ENCODE peak calls at places on chromosome 17, in nine cellular contexts. S, A, B, R, D, P, T, I and Z are unnamed samples.

GRCh38 chr17:40633871-40634270 is 13.7 kb downstream of the SMARCE1 start:
- DNase-seq in R (no peak), A (no peak), S (no peak), T (no peak), B (no peak), D (no peak), I (no peak), P (no peak), Z (no peak)

GRCh38 chr17:83064732-83065659 is 14.4 kb upstream of the METRNL start:
- DNase-seq in S (no peak), B (no peak), I (peak), D (no peak), A (no peak), R (peak), P (peak), T (no peak), Z (no peak)

GRCh38 chr17:29582254-29582765 is 7.1 kb downstream of the GIT1 start:
- DNase-seq in I (no peak), R (no peak), B (no peak), A (no peak), D (no peak), S (no peak), P (no peak), T (no peak), Z (no peak)

GRCh38 chr17:44197980-44198720 is 1.5 kb downstream of the ATXN7L3 start:
- DNase-seq in A (peak), T (no peak), I (peak), R (no peak), D (no peak), P (peak), B (peak), S (no peak), Z (peak)

GRCh38 chr17:2468270-2468669 is 43.4 kb downstream of the METTL16 start:
- DNase-seq in R (no peak), T (no peak), D (no peak), B (no peak), P (no peak), A (no peak), S (no peak), I (no peak), Z (peak)

GRCh38 chr17:32503251-32504165 is 16.7 kb downstream of the CDK5R1 start:
- DNase-seq in P (no peak), R (no peak), S (no peak), I (no peak), B (peak), A (peak), D (no peak), T (no peak), Z (peak)

GRCh38 chr17:75774988-75775668 is 9.5 kb upstream of the UNK start:
- DNase-seq in A (no peak), B (no peak), I (no peak), D (no peak), P (peak), S (no peak), R (no peak), T (peak), Z (no peak)

GRCh38 chr17:44636562-44636961 is 19.7 kb upstream of the MEIOC start:
- DNase-seq in B (peak), P (peak), R (no peak), T (peak), D (no peak), A (peak), S (peak), I (no peak), Z (peak)

GRCh38 chr17:79707931-79708891 is 22.5 kb upstream of the ENPP7 start:
- DNase-seq in R (no peak), I (peak), D (peak), S (peak), T (peak), A (peak), B (peak), P (peak), Z (peak)

GRCh38 chr17:68909066-68909465 is 46.1 kb downstream of the ABCA8 start:
- DNase-seq in I (no peak), T (no peak), B (peak), P (peak), D (no peak), A (no peak), R (no peak), S (no peak), Z (peak)

GRCh38 chr17:17042851-17043667 is 802 bp downstream of the MPRIP start:
- DNase-seq in D (peak), T (no peak), R (no peak), I (peak), B (peak), P (peak), S (no peak), A (peak), Z (peak)

GRCh38 chr17:43818966-43819365 is 14.0 kb downstream of the MPP3 start:
- DNase-seq in D (no peak), P (no peak), A (no peak), R (no peak), T (no peak), S (no peak), I (no peak), B (no peak), Z (no peak)

GRCh38 chr17:35191001-35191695 is 3.0 kb downstream of the SLC35G3 start:
- DNase-seq in R (no peak), S (no peak), B (no peak), P (no peak), D (no peak), T (no peak), A (no peak), I (no peak), Z (no peak)

GRCh38 chr17:34368455-34369195 is 5.6 kb upstream of the CCL1 start:
- DNase-seq in P (no peak), A (no peak), I (no peak), B (no peak), S (no peak), D (no peak), R (no peak), T (no peak), Z (no peak)

GRCh38 chr17:45253879-45254278 is 8.0 kb downstream of the SPATA32 start:
- DNase-seq in B (no peak), D (no peak), S (no peak), R (no peak), T (no peak), P (no peak), I (no peak), A (no peak), Z (no peak)

GRCh38 chr17:50165867-50166517 is at the start of gene SGCA:
- DNase-seq in A (no peak), I (no peak), P (no peak), T (no peak), D (no peak), B (no peak), R (no peak), S (no peak), Z (no peak)

GRCh38 chr17:68567035-68567434 is 34.1 kb downstream of the FAM20A start:
- DNase-seq in T (no peak), A (no peak), R (no peak), D (no peak), I (no peak), S (no peak), B (no peak), P (no peak), Z (no peak)

GRCh38 chr17:7260601-7261376 is 1.5 kb downstream of the CLDN7 start:
- DNase-seq in S (peak), T (no peak), A (no peak), P (peak), R (no peak), B (no peak), D (peak), I (peak), Z (peak)

GRCh38 chr17:20210180-20210579 is 201.0 kb downstream of the SPECC1 start:
- DNase-seq in B (no peak), I (no peak), P (no peak), A (no peak), T (no peak), D (no peak), S (no peak), R (no peak), Z (no peak)

GRCh38 chr17:49836111-49837030 is 11.5 kb downstream of the TAC4 start:
- DNase-seq in S (no peak), R (no peak), D (no peak), P (no peak), A (no peak), T (no peak), B (peak), I (no peak), Z (no peak)